ENCODE peak calls at places on chromosomes 16 and 17, in four cellular contexts. K, Q, I and G are unnamed samples.
A peak's percentile ranks its signal among the peaks of the same experiment; 100 is the strongest.

GRCh38 chr16:12336158-12336557 is 359.6 kb downstream of the SNX29 start:
- DNase-seq in Q (no peak), K (no peak), I (no peak), G (no peak)

GRCh38 chr16:67966549-67967182 is 1.8 kb downstream of the SLC12A4 start:
- DNase-seq in K (peak; percentile 78), Q (no peak), I (no peak), G (no peak)

GRCh38 chr17:80219777-80220708 is at the start of the genes SGSH and SLC26A11:
- DNase-seq in I (peak; percentile 31), Q (peak; percentile 78), K (peak; percentile 88), G (peak; percentile 82)

GRCh38 chr17:29176500-29177351 is 3.5 kb downstream of the MYO18A start:
- DNase-seq in K (no peak), I (peak; percentile 29), Q (no peak), G (no peak)

GRCh38 chr16:84764970-84765369 is 54.8 kb upstream of the CRISPLD2 start:
- DNase-seq in K (no peak), I (no peak), Q (no peak), G (no peak)

GRCh38 chr17:66302761-66303626 is 581 bp downstream of the PRKCA start:
- DNase-seq in K (peak; percentile 66), I (no peak), Q (peak; percentile 48), G (peak; percentile 20)

GRCh38 chr17:75270966-75271232 is at the start of gene MIF4GD:
- DNase-seq in Q (no peak), K (no peak), I (no peak), G (no peak)

GRCh38 chr17:4329838-4330237 is 36.6 kb downstream of the UBE2G1 start:
- DNase-seq in I (no peak), Q (no peak), K (no peak), G (no peak)

GRCh38 chr17:16997514-16998429 is 25.9 kb upstream of the TNFRSF13B start:
- DNase-seq in K (peak; percentile 43), Q (no peak), I (no peak), G (no peak)

GRCh38 chr17:47220531-47220999 is 11.4 kb downstream of the MYL4 start:
- DNase-seq in K (no peak), I (no peak), Q (no peak), G (no peak)

GRCh38 chr17:78661092-78661770 is 84.0 kb upstream of the DNAH17 start:
- DNase-seq in Q (no peak), I (no peak), K (no peak), G (no peak)

GRCh38 chr17:77528516-77529327 is 388.0 kb downstream of the SEC14L1 start:
- DNase-seq in K (no peak), Q (peak; percentile 78), I (no peak), G (peak; percentile 78)

GRCh38 chr17:76267051-76267576 is 2.0 kb downstream of the UBALD2 start:
- DNase-seq in K (no peak), I (no peak), Q (no peak), G (no peak)

GRCh38 chr16:8894736-8895334 is 12.7 kb downstream of the LITAFD start:
- DNase-seq in I (no peak), K (no peak), Q (no peak), G (no peak)

GRCh38 chr17:37446027-37446426 is 39.3 kb downstream of the TADA2A start:
- DNase-seq in Q (no peak), K (no peak), I (no peak), G (no peak)